ENCODE peak calls at places on chromosomes 5 and 9, in seven cellular contexts. X, B, P, H, Z, E and I are unnamed samples.
A peak's percentile ranks its signal among the peaks of the same experiment; 100 is the strongest.

GRCh38 chr5:91378683-91379601 is 4.2 kb downstream of the ARRDC3 start:
- DNase-seq in X (no peak), B (no peak), P (no peak), H (peak; percentile 13), Z (no peak), E (no peak), I (no peak)

GRCh38 chr5:142627371-142628217 is 58.3 kb downstream of the FGF1 start:
- DNase-seq in X (no peak), B (no peak), P (peak; percentile 35), H (no peak), Z (no peak), E (peak; percentile 88), I (no peak)

GRCh38 chr5:69275563-69275962 is 40.9 kb downstream of the CDK7 start:
- DNase-seq in X (no peak), B (no peak), P (no peak), H (no peak), Z (no peak), E (no peak), I (no peak)

GRCh38 chr9:122387526-122387925 is 16.7 kb downstream of the PTGS1 start:
- DNase-seq in X (no peak), B (no peak), P (no peak), H (peak; percentile 32), Z (no peak), E (no peak), I (no peak)

GRCh38 chr5:136021016-136021405 is 7.8 kb upstream of the TGFBI start:
- DNase-seq in X (no peak), B (peak; percentile 11), P (peak; percentile 78), H (no peak), Z (peak; percentile 82), E (no peak), I (no peak)

GRCh38 chr5:149729150-149729549 is 960 bp upstream of the PPARGC1B start:
- DNase-seq in X (no peak), B (no peak), P (no peak), H (no peak), Z (no peak), E (no peak), I (no peak)

GRCh38 chr5:160039810-160040470 is 31.0 kb downstream of the TTC1 start:
- DNase-seq in X (no peak), B (no peak), P (peak; percentile 72), H (no peak), Z (peak; percentile 60), E (no peak), I (no peak)

GRCh38 chr5:61299254-61299653 is 32.8 kb upstream of the ZSWIM6 start:
- DNase-seq in X (no peak), B (no peak), P (no peak), H (no peak), Z (no peak), E (no peak), I (no peak)

GRCh38 chr5:127094161-127094560 is 20.9 kb upstream of the C5orf63 start:
- DNase-seq in X (no peak), B (no peak), P (no peak), H (no peak), Z (no peak), E (no peak), I (no peak)

GRCh38 chr9:93451762-93452709 is 551 bp downstream of the FAM120A start:
- DNase-seq in X (no peak), B (peak; percentile 46), P (peak; percentile 33), H (peak; percentile 65), Z (peak; percentile 60), E (peak; percentile 35), I (peak; percentile 46)

GRCh38 chr9:35481347-35481975 is 8.4 kb upstream of the RUSC2 start:
- DNase-seq in X (no peak), B (peak; percentile 49), P (peak; percentile 75), H (peak; percentile 60), Z (peak; percentile 69), E (peak; percentile 33), I (no peak)

GRCh38 chr5:157120102-157120501 is 11.3 kb upstream of the HAVCR2 start:
- DNase-seq in X (no peak), B (no peak), P (no peak), H (no peak), Z (no peak), E (no peak), I (no peak)

GRCh38 chr9:137973829-137974416 is 96.3 kb downstream of the CACNA1B start:
- DNase-seq in X (no peak), B (no peak), P (no peak), H (no peak), Z (no peak), E (no peak), I (no peak)

DNA sequence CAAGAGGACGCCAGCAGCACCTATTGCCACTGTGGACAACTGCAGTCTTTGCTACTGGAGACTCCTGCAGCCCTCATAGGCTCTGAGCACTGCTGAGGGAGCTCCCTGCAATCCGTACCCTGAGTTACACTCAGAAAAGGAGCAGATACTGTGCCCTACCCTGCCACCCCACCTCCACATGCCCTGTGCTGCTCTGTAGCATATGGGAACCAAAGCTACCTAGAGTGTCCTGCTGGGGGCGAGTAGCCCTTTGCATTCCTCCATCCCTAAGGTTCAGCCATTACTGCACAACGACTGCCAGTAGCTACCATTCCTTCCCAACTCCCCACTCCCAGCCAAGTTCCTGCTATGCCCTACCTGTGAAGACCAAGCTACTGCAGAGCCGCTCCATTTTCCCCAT is 90.2 kb upstream of the SNCAIP start:
- DNase-seq in X (no peak), B (peak; percentile 41), P (no peak), H (peak; percentile 22), Z (no peak), E (no peak), I (no peak)
- H3K4ac ChIP-seq in X (no peak overlapping the region), B (no peak overlapping the region), P (no peak overlapping the region), H (no peak overlapping the region), Z (no peak overlapping the region), E (no peak overlapping the region), I (no peak overlapping the region)

GRCh38 chr5:25646421-25647341 is 1001.9 kb upstream of the CDH10 start:
- DNase-seq in X (no peak), B (no peak), P (no peak), H (no peak), Z (no peak), E (no peak), I (no peak)
- H3K27ac ChIP-seq in X (no peak overlapping the region), B (no peak overlapping the region), P (no peak overlapping the region), H (no peak overlapping the region), Z (no peak overlapping the region), E (no peak overlapping the region), I (no peak overlapping the region)

DNA sequence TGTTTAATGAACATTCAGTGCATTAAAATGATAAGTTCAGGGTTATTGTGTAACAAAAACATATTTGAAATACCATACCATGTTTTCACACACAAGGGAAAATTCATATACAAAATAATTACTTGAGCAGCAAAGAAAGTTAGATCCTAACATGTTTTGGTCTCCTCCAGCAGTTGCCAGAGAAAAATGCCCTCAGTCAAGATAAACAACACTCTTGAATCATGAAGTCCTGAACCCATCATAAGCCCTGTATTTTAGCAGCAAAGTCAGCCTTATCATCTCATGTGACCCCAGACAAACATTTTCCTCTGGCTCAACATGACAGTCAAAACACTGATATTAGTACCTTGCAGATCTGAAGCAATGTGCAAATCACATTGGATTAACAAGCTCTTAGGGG is 1541.1 kb upstream of the WWC1 start:
- DNase-seq in X (no peak), B (no peak), P (no peak), H (no peak), Z (no peak), E (no peak), I (no peak)
- H3K4ac ChIP-seq in X (no peak overlapping the region), B (no peak overlapping the region), P (no peak overlapping the region), H (no peak overlapping the region), Z (no peak overlapping the region), E (no peak overlapping the region), I (no peak overlapping the region)

DNA sequence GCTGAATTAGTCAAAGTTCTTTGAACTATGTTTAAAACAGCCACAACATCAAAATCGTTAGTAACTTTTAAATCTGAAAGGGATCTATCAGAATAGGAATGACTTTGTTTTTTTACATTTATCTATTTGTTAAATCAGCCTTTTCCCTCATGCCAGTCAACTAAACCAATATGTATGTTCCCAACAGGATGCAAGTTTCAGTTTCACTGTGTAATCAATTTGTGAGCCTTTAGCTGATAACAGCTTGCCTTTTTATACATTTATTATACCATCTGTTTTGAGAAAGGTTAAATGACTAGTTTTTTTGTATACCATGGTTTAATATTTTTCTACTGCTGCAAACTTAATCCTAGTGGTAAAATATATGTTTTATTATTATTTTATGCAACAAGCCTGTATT is 8.9 kb downstream of the TMED7 start:
- DNase-seq in X (no peak), B (no peak), P (no peak), H (no peak), Z (no peak), E (no peak), I (no peak)
- H3K27ac ChIP-seq in X (no peak overlapping the region), B (no peak overlapping the region), P (no peak overlapping the region), H (no peak overlapping the region), Z (no peak overlapping the region), E (no peak overlapping the region), I (no peak overlapping the region)

DNA sequence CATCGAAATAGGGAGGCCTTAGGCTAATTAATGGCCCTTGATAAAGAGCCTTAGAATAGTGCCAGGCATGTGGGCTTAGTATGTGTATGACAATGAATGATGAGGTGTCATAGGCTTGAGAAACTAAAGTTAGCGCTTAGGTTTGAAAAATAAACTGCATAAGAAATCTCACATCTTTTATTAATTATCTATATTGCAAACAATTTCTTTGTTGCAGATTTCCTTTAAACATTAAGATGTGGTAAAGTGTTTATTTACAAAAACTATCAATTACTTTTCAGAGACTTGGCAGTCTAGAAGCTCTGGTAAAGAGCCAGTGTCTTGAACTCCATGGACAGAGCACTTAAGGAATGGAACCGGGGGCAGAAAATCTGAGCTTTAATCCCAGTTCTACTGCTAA is 23.1 kb downstream of the MAP1B start:
- DNase-seq in X (no peak), B (no peak), P (peak; percentile 61), H (no peak), Z (no peak), E (no peak), I (no peak)
- H3K4ac ChIP-seq in X (no peak overlapping the region), B (no peak overlapping the region), P (no peak overlapping the region), H (no peak overlapping the region), Z (no peak overlapping the region), E (no peak overlapping the region), I (no peak overlapping the region)

GRCh38 chr9:85246566-85246965 is 495.2 kb downstream of the AGTPBP1 start:
- DNase-seq in X (no peak), B (no peak), P (no peak), H (no peak), Z (peak; percentile 58), E (no peak), I (no peak)

GRCh38 chr9:85244856-85245255 is 496.9 kb downstream of the AGTPBP1 start:
- DNase-seq in X (no peak), B (no peak), P (no peak), H (no peak), Z (no peak), E (no peak), I (no peak)

GRCh38 chr9:85243921-85244320 is 497.8 kb downstream of the AGTPBP1 start:
- DNase-seq in X (no peak), B (no peak), P (no peak), H (no peak), Z (no peak), E (no peak), I (no peak)

GRCh38 chr9:85248514-85249312 is 493.0 kb downstream of the AGTPBP1 start:
- DNase-seq in X (no peak), B (no peak), P (no peak), H (peak; percentile 89), Z (peak; percentile 84), E (peak; percentile 70), I (no peak)

GRCh38 chr9:85249313-85249621 is 492.5 kb downstream of the AGTPBP1 start:
- DNase-seq in X (no peak), B (no peak), P (no peak), H (no peak), Z (no peak), E (no peak), I (no peak)
- H3K27ac ChIP-seq in X (no peak overlapping the region), B (no peak overlapping the region), P (no peak overlapping the region), H (peak overlapping the region; percentile 16), Z (no peak overlapping the region), E (peak overlapping the region; percentile 63), I (no peak overlapping the region)